ENCODE peak calls at places on chromosomes 16 and 17, in nine cellular contexts. O is SK-N-SH; P is ovary; B is PC-9; A is left ventricle myocardium inferior; Q is Panc1; U is activated CD8-positive, alpha-beta T cell treated with anti-CD3 and anti-CD28 coated beads for 36 hours; S is BE2C; N is CD4-positive, alpha-beta T cell. T is an unnamed sample.

GRCh38 chr16:20613471-20613887 is 37.3 kb upstream of the ACSM2B start:
- DNase-seq in A (no peak), Q (no peak), U (no peak), P (no peak), N (no peak), B (no peak), S (no peak), O (no peak), T (no peak)

GRCh38 chr16:57960826-57961472 is 10.0 kb downstream of the CNGB1 start:
- DNase-seq in S (no peak), P (no peak), U (no peak), A (no peak), N (no peak), B (no peak), Q (no peak), O (no peak), T (no peak)

GRCh38 chr16:84652565-84652964 is 4.3 kb downstream of the KLHL36 start:
- DNase-seq in P (no peak), B (no peak), S (no peak), U (peak), A (no peak), N (peak), Q (no peak), O (no peak), T (no peak)

GRCh38 chr17:80705988-80706387 is 161.3 kb downstream of the RPTOR start:
- DNase-seq in A (no peak), B (no peak), O (no peak), S (no peak), N (no peak), P (no peak), U (no peak), Q (no peak), T (no peak)

GRCh38 chr17:12067425-12067824 is 46.7 kb downstream of the MAP2K4 start:
- DNase-seq in A (no peak), N (no peak), Q (no peak), O (no peak), P (no peak), S (no peak), B (no peak), U (no peak), T (no peak)

GRCh38 chr17:33234930-33235685 is 58.0 kb downstream of the ASIC2 start:
- DNase-seq in S (peak), B (peak), Q (peak), O (peak), U (peak), N (no peak), A (peak), P (peak), T (peak)

GRCh38 chr17:68532826-68533225 is 20.6 kb downstream of the PRKAR1A start:
- DNase-seq in O (no peak), Q (no peak), P (no peak), U (no peak), N (no peak), A (no peak), S (no peak), B (no peak), T (no peak)

GRCh38 chr17:59754547-59754946 is 47.1 kb downstream of the VMP1 start:
- DNase-seq in S (no peak), N (no peak), A (no peak), B (peak), Q (peak), O (no peak), P (no peak), U (peak), T (no peak)

GRCh38 chr16:49652441-49653175 is 203.3 kb downstream of the ZNF423 start:
- DNase-seq in O (no peak), U (no peak), N (no peak), B (no peak), Q (no peak), A (peak), P (peak), S (no peak), T (no peak)

GRCh38 chr17:38751803-38752118 is 780 bp upstream of the PSMB3 start:
- DNase-seq in A (peak), Q (no peak), P (peak), S (peak), U (peak), N (peak), O (peak), B (peak), T (no peak)

GRCh38 chr17:31802502-31802901 is 56.5 kb downstream of the COPRS start:
- DNase-seq in S (no peak), O (no peak), N (no peak), B (no peak), A (peak), U (no peak), Q (no peak), P (no peak), T (no peak)

GRCh38 chr16:84198401-84198800 is 7.4 kb downstream of the ADAD2 start:
- DNase-seq in U (no peak), N (no peak), A (no peak), Q (no peak), P (no peak), S (peak), O (no peak), B (peak), T (no peak)

GRCh38 chr17:80477647-80478478 is 1.5 kb upstream of the NPTX1 start:
- DNase-seq in A (no peak), N (no peak), P (peak), O (peak), B (no peak), U (peak), Q (no peak), S (peak), T (no peak)

GRCh38 chr16:89924298-89924924 is 1.3 kb downstream of the TUBB3 start:
- DNase-seq in P (no peak), O (peak), U (peak), S (peak), A (no peak), N (peak), B (no peak), Q (no peak), T (no peak)

GRCh38 chr16:86052115-86052670 is 153.2 kb downstream of the IRF8 start:
- DNase-seq in Q (no peak), N (no peak), S (no peak), O (no peak), B (no peak), P (no peak), U (no peak), A (no peak), T (no peak)

GRCh38 chr17:7263801-7264078 is 1.5 kb upstream of the CLDN7 start:
- DNase-seq in S (no peak), A (no peak), Q (no peak), O (peak), N (no peak), U (peak), P (no peak), B (peak), T (no peak)

GRCh38 chr16:13559624-13560023 is 360.3 kb upstream of the ERCC4 start:
- DNase-seq in O (no peak), S (no peak), N (no peak), A (no peak), U (no peak), Q (no peak), P (no peak), B (no peak), T (no peak)

GRCh38 chr17:37405955-37406634 is 541 bp downstream of the ACACA start:
- DNase-seq in B (no peak), N (no peak), S (no peak), A (no peak), Q (no peak), O (no peak), U (no peak), P (no peak), T (no peak)

GRCh38 chr16:46620265-46621005 is 744 bp downstream of the SHCBP1 start:
- DNase-seq in P (no peak), U (peak), S (no peak), Q (no peak), O (no peak), A (no peak), N (no peak), B (no peak), T (no peak)

GRCh38 chr17:10050597-10051101 is 145.6 kb upstream of the RCVRN start:
- DNase-seq in S (no peak), U (peak), Q (no peak), P (no peak), A (no peak), N (no peak), O (no peak), B (no peak), T (peak)

GRCh38 chr16:88634994-88635670 is 3.2 kb upstream of the IL17C start:
- DNase-seq in A (no peak), U (peak), S (no peak), O (no peak), B (no peak), Q (no peak), N (no peak), P (no peak), T (no peak)

GRCh38 chr16:53859995-53860540 is 156.1 kb downstream of the FTO start:
- DNase-seq in S (no peak), P (no peak), U (no peak), Q (no peak), O (no peak), N (no peak), B (no peak), A (no peak), T (no peak)

GRCh38 chr17:77382356-77382911 is 241.7 kb downstream of the SEC14L1 start:
- DNase-seq in U (peak), Q (no peak), P (peak), A (no peak), S (no peak), B (no peak), O (no peak), N (peak), T (no peak)

GRCh38 chr17:47729486-47729885 is 3.5 kb upstream of the TBX21 start:
- DNase-seq in B (no peak), S (peak), P (no peak), A (no peak), N (no peak), O (no peak), U (peak), Q (no peak), T (no peak)

GRCh38 chr16:2090481-2090797 is 42.7 kb downstream of the TSC2 start:
- DNase-seq in B (no peak), A (no peak), O (no peak), Q (no peak), U (no peak), S (no peak), P (peak), N (no peak), T (no peak)

GRCh38 chr16:2091722-2092620 is 43.7 kb downstream of the PKD1 start:
- DNase-seq in A (no peak), B (peak), O (peak), S (no peak), P (no peak), Q (no peak), U (no peak), N (no peak), T (no peak)

GRCh38 chr16:2089676-2090480 is 42.1 kb downstream of the TSC2 start:
- DNase-seq in O (no peak), U (no peak), Q (no peak), P (no peak), N (no peak), A (no peak), B (no peak), S (no peak), T (no peak)

GRCh38 chr16:2092866-2093265 is 42.8 kb downstream of the PKD1 start:
- DNase-seq in S (no peak), U (no peak), P (no peak), O (no peak), Q (no peak), A (no peak), N (no peak), B (peak), T (no peak)

GRCh38 chr16:2090819-2091721 is 43.3 kb downstream of the TSC2 start:
- DNase-seq in B (peak), P (peak), A (peak), O (peak), N (no peak), U (no peak), Q (no peak), S (no peak), T (no peak)
- TF ChIP-seq CTCF in B (peak), P (no peak), A (no peak), O (no peak), N (no peak), U (no peak), Q (no peak), S (no peak), T (no peak)

GRCh38 chr16:3003582-3004270 is 9.0 kb upstream of the CLDN9 start:
- DNase-seq in B (peak), O (peak), N (peak), S (peak), Q (peak), U (peak), A (peak), P (peak), T (peak)
- TF ChIP-seq CTCF in B (peak), O (peak), N (peak), S (peak), Q (peak), U (peak), A (peak), P (no peak), T (peak)

DNA sequence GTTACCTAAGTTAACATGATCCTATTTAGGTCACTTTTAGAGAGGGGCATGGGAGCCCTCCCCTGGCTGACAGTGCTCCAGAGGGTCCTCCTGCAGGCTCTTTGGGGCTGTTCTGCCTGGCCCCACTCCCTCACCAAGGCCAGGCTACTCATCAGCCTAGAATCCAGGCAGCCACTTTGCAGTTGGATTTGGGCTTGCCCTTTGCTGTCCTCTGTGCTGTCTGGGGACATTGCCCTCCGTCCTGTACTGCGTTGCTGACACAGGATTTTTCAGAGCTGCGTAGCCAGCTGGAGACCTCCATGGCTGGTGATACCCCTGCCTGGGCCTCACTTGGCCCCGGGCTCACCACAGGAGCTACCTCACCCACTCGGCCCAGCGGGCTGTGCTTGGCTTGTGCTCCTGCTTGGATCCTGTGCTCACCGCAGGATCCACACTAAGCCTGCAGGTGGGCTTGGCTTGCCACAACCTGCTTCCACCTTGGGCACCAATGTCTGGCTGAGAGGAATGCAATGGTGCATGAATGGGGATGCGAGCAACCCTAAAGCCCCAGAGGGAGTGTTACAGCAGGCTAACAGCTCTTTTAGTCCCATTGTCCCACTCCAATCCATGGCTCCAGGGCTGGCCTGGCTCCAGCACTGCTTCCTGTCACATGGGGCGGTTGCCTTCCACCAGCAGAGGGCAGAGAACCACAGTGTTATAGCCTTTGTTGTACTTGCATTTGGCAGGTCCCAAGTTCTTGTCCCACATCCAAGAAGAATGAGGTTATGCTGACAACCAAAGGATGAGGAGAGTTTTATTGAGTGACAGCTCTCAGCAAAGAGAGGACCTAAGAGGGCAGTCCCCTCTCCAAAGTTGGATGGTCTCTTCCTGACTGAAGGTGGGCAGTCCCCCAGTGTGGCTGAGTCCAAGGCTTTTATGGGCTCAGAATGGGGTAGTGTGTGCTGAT is 21.5 kb downstream of the CCL4 start:
- DNase-seq in Q (no peak), U (no peak), S (peak), B (no peak), A (no peak), O (no peak), N (no peak), P (no peak), T (no peak)
- TF ChIP-seq CTCF in Q (no peak), U (no peak), S (peak), B (no peak), A (no peak), O (no peak), N (no peak), P (no peak), T (no peak)

GRCh38 chr16:2529061-2529931 is 1.9 kb downstream of the CEMP1 start:
- DNase-seq in U (peak), N (no peak), P (peak), O (peak), S (peak), A (no peak), B (no peak), Q (no peak), T (no peak)
- TF ChIP-seq CTCF in U (no peak), N (no peak), P (no peak), O (no peak), S (peak), A (no peak), B (no peak), Q (no peak), T (peak)

DNA sequence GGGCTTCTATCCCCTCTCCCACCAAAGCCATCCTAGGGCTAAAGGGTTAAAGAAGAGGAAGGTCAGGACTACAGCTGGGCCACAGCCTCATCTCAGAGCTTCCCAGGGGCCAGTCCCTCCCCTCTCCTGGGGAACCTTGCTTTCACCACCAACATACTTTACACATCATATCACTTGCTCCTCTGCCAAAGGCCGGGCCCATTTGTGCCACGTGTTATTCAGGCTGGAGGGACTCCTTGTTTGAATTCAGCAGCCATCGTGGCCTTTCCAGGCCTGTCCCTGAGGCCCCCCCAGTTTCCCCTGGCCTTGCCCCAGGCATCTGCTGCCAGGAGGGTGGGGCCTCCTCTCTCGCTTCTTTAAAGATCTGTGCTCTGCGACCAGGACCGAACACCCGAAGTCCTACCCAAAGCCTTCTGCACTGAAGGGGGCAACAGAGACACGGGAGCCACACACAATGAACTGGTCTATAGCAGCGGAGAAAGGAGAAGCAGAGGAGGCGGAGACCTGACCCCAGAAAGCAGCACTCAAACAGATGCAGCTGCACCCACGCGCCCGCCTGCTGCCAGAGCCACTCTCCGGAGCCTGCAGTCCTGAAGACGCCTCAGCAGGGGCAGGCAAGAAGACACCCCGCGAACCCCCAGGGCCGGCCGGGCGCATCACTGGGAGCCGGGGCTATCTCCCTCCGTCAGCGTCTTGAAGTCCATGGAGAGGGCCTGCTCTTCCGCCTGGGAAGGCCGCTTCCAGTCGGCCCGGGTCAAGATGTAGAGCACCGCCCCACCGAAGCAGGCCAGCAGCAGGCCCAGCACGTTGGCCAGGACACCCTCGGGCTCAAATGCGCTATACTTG is 12.1 kb downstream of the CYB561 start:
- DNase-seq in S (peak), P (peak), B (peak), U (peak), O (peak), Q (no peak), N (no peak), A (peak), T (no peak)
- TF ChIP-seq CTCF in S (peak), P (no peak), B (no peak), U (no peak), O (peak), Q (no peak), N (no peak), A (no peak), T (no peak)

GRCh38 chr16:60929-61878 is 7.6 kb downstream of the SNRNP25 start:
- DNase-seq in Q (no peak), S (peak), A (no peak), B (no peak), O (no peak), N (no peak), P (peak), U (no peak), T (no peak)
- TF ChIP-seq CTCF in Q (no peak), S (no peak), A (no peak), B (no peak), O (no peak), N (no peak), P (no peak), U (no peak), T (no peak)

GRCh38 chr16:8739989-8740704 is 57.3 kb downstream of the TMEM186 start:
- DNase-seq in B (no peak), U (no peak), Q (no peak), S (no peak), P (no peak), O (no peak), A (no peak), N (no peak), T (no peak)
- TF ChIP-seq CTCF in B (no peak), U (no peak), Q (no peak), S (no peak), P (no peak), O (no peak), A (no peak), N (no peak), T (no peak)

GRCh38 chr17:50534222-50534978 is 1.9 kb downstream of the EPN3 start:
- DNase-seq in O (peak), U (peak), B (peak), Q (no peak), S (no peak), P (no peak), N (no peak), A (no peak), T (no peak)
- TF ChIP-seq CTCF in O (no peak), U (peak), B (peak), Q (peak), S (no peak), P (no peak), N (peak), A (peak), T (no peak)

T was measured in GM12864.